ENCODE peak calls at places on chromosomes 13 and 19, in nine cellular contexts. T is tibial artery, I is heart right ventricle, W is endothelial cell of umbilical vein, E is body of pancreas, Y is cardiac fibroblast, R is PC-3, C is lower leg skin, S is dorsolateral prefrontal cortex. V is an unnamed sample.

GRCh38 chr19:47093254-47093653 is 20.3 kb downstream of the ZC3H4 start:
- DNase-seq in S (no peak), W (no peak), I (no peak), E (no peak), R (no peak), Y (no peak), T (no peak), C (no peak), V (no peak)

GRCh38 chr19:18304496-18305312 is 18.2 kb downstream of the LSM4 start:
- DNase-seq in R (peak), E (peak), Y (peak), T (peak), W (peak), I (peak), S (peak), C (peak), V (no peak)

GRCh38 chr13:102697929-102698648 is 3.2 kb upstream of the METTL21C start:
- DNase-seq in S (no peak), W (no peak), T (no peak), I (no peak), R (no peak), C (no peak), E (no peak), Y (no peak), V (no peak)

GRCh38 chr13:95185851-95186250 is 115.4 kb downstream of the ABCC4 start:
- DNase-seq in W (no peak), E (no peak), S (no peak), Y (no peak), C (no peak), I (no peak), R (no peak), T (peak), V (no peak)

GRCh38 chr19:16025108-16026101 is 50.9 kb upstream of the TPM4 start:
- DNase-seq in R (peak), S (no peak), I (no peak), W (peak), T (peak), E (peak), Y (peak), C (no peak), V (peak)

GRCh38 chr13:54637377-54637776 is 1608.8 kb downstream of the OLFM4 start:
- DNase-seq in W (no peak), R (peak), E (no peak), Y (peak), S (no peak), C (no peak), T (no peak), I (no peak), V (no peak)

GRCh38 chr19:12111176-12111575 is 29.0 kb downstream of the ZNF20 start:
- DNase-seq in E (no peak), T (no peak), C (no peak), I (no peak), W (no peak), Y (no peak), R (no peak), S (no peak), V (no peak)

GRCh38 chr19:13689050-13689449 is 75.3 kb upstream of the MRI1 start:
- DNase-seq in T (no peak), S (no peak), Y (peak), R (peak), C (no peak), I (no peak), E (no peak), W (peak), V (no peak)

GRCh38 chr13:42548731-42549554 is 25.0 kb upstream of the TNFSF11 start:
- DNase-seq in S (no peak), W (peak), Y (peak), I (no peak), T (peak), C (peak), E (no peak), R (no peak), V (no peak)

GRCh38 chr19:45954132-45954531 is 19.5 kb downstream of the NOVA2 start:
- DNase-seq in Y (no peak), W (no peak), C (no peak), I (no peak), S (no peak), T (no peak), R (no peak), E (no peak), V (no peak)

GRCh38 chr19:6963259-6963852 is 57.9 kb downstream of the MBD3L2B start:
- DNase-seq in R (no peak), C (no peak), I (no peak), W (no peak), S (no peak), T (no peak), Y (no peak), E (no peak), V (no peak)

GRCh38 chr13:94322925-94323324 is 156.6 kb downstream of the DCT start:
- DNase-seq in I (no peak), R (no peak), Y (no peak), E (no peak), T (no peak), S (no peak), W (no peak), C (no peak), V (no peak)

GRCh38 chr13:44244288-44244687 is 129.3 kb upstream of the SERP2 start:
- DNase-seq in C (no peak), S (no peak), I (no peak), Y (no peak), T (no peak), R (peak), E (no peak), W (no peak), V (no peak)

GRCh38 chr13:60078226-60078625 is 85.5 kb downstream of the DIAPH3 start:
- DNase-seq in S (no peak), W (no peak), C (no peak), T (no peak), R (no peak), I (no peak), Y (no peak), E (no peak), V (no peak)

GRCh38 chr13:110340812-110341444 is 33.8 kb downstream of the COL4A2 start:
- DNase-seq in T (peak), E (peak), I (peak), Y (peak), C (peak), S (no peak), W (peak), R (no peak), V (no peak)

GRCh38 chr19:45451181-45451849 is 16.5 kb upstream of the FOSB start:
- DNase-seq in T (peak), R (peak), E (peak), I (no peak), W (peak), S (no peak), C (peak), Y (peak), V (no peak)

GRCh38 chr13:28059214-28059613 is 41.2 kb downstream of the FLT3 start:
- DNase-seq in T (no peak), W (peak), R (peak), S (no peak), I (no peak), C (no peak), Y (peak), E (peak), V (no peak)

GRCh38 chr13:50244913-50245574 is 229.8 kb downstream of the KCNRG start:
- DNase-seq in S (no peak), Y (peak), C (no peak), I (no peak), R (peak), W (peak), T (no peak), E (no peak), V (peak)

GRCh38 chr19:18401580-18402112 is 4.2 kb upstream of the LRRC25 start:
- DNase-seq in R (peak), S (no peak), W (no peak), T (peak), C (no peak), E (peak), I (peak), Y (peak), V (no peak)

GRCh38 chr13:106530209-106530906 is 5.1 kb downstream of the EFNB2 start:
- DNase-seq in R (peak), S (no peak), W (peak), C (no peak), E (no peak), Y (no peak), T (no peak), I (no peak), V (no peak)

GRCh38 chr13:71772376-71772775 is 94.6 kb downstream of the DACH1 start:
- DNase-seq in Y (no peak), C (no peak), W (no peak), I (no peak), S (no peak), T (no peak), E (no peak), R (no peak), V (no peak)

GRCh38 chr19:28425431-28425931 is 787.5 kb downstream of the UQCRFS1 start:
- DNase-seq in R (no peak), I (no peak), E (no peak), W (no peak), S (no peak), T (no peak), Y (peak), C (no peak), V (no peak)

GRCh38 chr13:112703935-112704633 is 14.2 kb downstream of the ATP11A start:
- DNase-seq in T (peak), I (no peak), W (no peak), C (no peak), R (no peak), E (peak), S (no peak), Y (no peak), V (no peak)

GRCh38 chr13:27338816-27339215 is 68.2 kb downstream of the RASL11A start:
- DNase-seq in I (no peak), S (no peak), C (no peak), T (no peak), R (no peak), Y (no peak), E (no peak), W (no peak), V (no peak)

GRCh38 chr19:19083413-19084178 is 19.8 kb downstream of the SLC25A42 start:
- DNase-seq in Y (no peak), S (no peak), R (no peak), W (no peak), T (no peak), I (peak), E (no peak), C (no peak), V (no peak)

GRCh38 chr19:23867895-23868294 is 46.8 kb upstream of the ZNF726 start:
- DNase-seq in Y (peak), E (no peak), R (peak), S (no peak), W (no peak), I (no peak), T (no peak), C (no peak), V (no peak)

GRCh38 chr13:43767351-43767901 is 19.3 kb downstream of the ENOX1 start:
- DNase-seq in E (no peak), W (no peak), I (peak), S (no peak), Y (peak), C (no peak), R (no peak), T (no peak), V (no peak)

GRCh38 chr13:89923731-89924130 is 1423.8 kb upstream of the MIR17HG start:
- DNase-seq in E (no peak), R (peak), I (no peak), Y (peak), S (no peak), T (no peak), C (no peak), W (no peak), V (no peak)

DNA sequence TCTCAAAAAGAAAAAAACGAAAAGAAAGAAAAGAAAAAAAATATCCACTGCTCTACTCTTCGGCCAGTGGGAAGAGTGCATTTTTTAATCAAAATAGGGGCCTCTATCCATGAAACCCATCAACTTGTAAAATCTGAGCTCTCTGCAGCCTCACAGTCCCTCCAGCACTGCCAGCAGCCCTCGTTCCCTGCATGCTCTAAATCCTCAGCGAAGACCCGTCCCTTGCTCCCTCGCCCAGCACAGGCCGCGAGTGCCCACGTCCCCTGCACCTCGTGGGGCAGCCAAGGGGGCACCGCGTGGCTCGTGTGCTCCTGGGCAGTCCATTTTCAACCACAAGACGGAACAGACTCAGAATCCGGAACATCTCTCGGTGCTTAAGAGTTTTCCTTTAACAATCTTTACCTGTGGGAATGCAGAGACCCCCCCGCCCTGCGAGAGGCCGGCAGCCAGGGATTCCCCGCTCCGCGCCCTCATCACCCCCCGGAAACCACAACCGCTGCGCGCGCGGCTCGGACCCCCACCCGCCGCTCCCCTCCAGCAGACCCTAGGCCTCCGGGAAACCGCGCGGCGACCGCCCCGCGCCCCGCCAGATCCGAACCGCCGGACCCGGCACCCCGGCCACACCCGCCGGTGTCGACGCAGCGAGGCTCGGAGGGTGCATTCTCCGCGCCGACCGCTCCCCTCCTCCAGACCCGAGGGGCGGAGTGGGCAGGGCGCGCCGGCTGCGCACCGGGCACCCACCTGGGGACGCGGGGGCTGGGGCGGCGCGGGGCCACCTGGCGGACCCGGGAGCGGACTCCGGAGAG is 624 bp downstream of the ANKRD27 start:
- DNase-seq in C (no peak), S (no peak), Y (no peak), W (peak), I (no peak), R (no peak), T (no peak), E (no peak), V (no peak)
- TF ChIP-seq CTCF in C (no peak), S (no peak), Y (no peak), W (no peak), I (no peak), R (no peak), T (no peak), E (no peak), V (no peak)

DNA sequence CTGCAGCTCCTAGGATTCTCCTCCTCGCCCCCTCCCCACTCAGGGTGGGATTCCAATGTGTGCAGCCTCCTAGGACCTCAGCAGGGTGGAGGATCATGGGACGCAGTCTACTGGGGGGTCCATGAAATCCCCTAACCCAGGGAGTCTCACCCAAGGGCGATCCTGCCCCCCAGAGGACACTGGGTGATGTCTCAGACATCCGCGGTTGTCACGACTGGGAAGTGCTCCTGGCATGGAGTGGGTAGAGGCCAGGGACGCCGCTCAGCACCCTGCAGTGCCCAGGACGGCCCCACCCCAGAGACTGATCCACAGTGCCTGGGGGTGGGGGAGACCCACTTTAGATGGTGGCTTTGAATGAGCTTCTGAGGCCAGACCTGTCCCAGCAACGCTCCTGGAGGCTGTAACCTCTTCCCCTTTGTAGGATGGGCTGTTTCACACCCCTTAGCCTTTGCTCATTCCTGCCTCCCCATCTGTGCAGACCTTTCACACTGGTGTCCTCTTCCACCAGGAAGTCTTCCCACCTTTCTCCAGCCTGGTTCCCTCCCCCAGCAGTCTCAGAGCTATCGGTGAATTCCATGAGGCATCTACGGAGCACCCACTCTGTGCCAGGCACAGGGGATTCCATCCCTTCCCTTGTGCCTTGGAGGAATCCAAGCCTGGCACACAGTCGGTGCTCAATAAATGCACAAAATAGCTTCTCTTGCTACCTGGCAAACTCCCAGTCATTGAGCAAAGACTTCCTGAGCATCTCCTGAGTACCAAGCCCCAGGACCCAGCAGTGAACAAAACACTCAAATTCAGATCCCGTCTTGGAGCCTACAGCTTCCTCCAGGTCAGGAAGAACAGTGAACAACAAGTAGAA is 10.5 kb downstream of the SMIM24 start:
- DNase-seq in R (no peak), S (no peak), Y (no peak), W (no peak), T (no peak), C (no peak), E (no peak), I (no peak), V (no peak)
- TF ChIP-seq CTCF in R (no peak), S (no peak), Y (no peak), W (peak), T (no peak), C (no peak), E (no peak), I (peak), V (no peak)

GRCh38 chr19:1465191-1466016 is 13.6 kb downstream of the C19orf25 start:
- DNase-seq in Y (peak), S (no peak), W (peak), T (no peak), C (no peak), R (no peak), E (peak), I (peak), V (no peak)
- TF ChIP-seq CTCF in Y (peak), S (no peak), W (peak), T (peak), C (no peak), R (no peak), E (peak), I (peak), V (peak)

GRCh38 chr19:52343548-52343947 is 7.5 kb downstream of the ZNF610 start:
- DNase-seq in I (peak), T (peak), W (peak), S (no peak), C (no peak), E (peak), Y (peak), R (peak), V (no peak)
- TF ChIP-seq CTCF in I (peak), T (peak), W (peak), S (peak), C (no peak), E (no peak), Y (peak), R (peak), V (peak)

GRCh38 chr13:26026211-26026610 is 25.6 kb downstream of the SHISA2 start:
- DNase-seq in S (no peak), E (no peak), W (no peak), R (no peak), I (no peak), T (no peak), Y (no peak), C (no peak), V (no peak)
- TF ChIP-seq CTCF in S (no peak), E (no peak), W (no peak), R (no peak), I (no peak), T (no peak), Y (no peak), C (no peak), V (no peak)

GRCh38 chr19:42277821-42278809 is 9.1 kb downstream of the CIC start:
- DNase-seq in R (no peak), S (no peak), E (no peak), W (peak), Y (no peak), C (peak), T (no peak), I (no peak), V (no peak)
- TF ChIP-seq CTCF in R (no peak), S (no peak), E (no peak), W (no peak), Y (no peak), C (no peak), T (no peak), I (no peak), V (no peak)

GRCh38 chr19:5680437-5681368 is at the start of the genes HSD11B1L and MICOS13:
- DNase-seq in C (peak), W (peak), I (peak), E (peak), T (peak), R (peak), S (peak), Y (peak), V (peak)
- TF ChIP-seq CTCF in C (no peak), W (no peak), I (no peak), E (no peak), T (no peak), R (no peak), S (no peak), Y (no peak), V (no peak)

GRCh38 chr19:49915271-49915670 is 13.7 kb upstream of the ATF5 start:
- DNase-seq in I (no peak), T (no peak), Y (no peak), W (no peak), C (no peak), S (no peak), R (no peak), E (no peak), V (no peak)

GRCh38 chr19:49913720-49914119 is 15.3 kb upstream of the ATF5 start:
- DNase-seq in S (no peak), R (no peak), W (no peak), I (no peak), Y (no peak), E (no peak), C (no peak), T (no peak), V (no peak)

GRCh38 chr19:49918089-49918488 is 10.9 kb upstream of the ATF5 start:
- DNase-seq in W (no peak), I (no peak), T (no peak), S (no peak), R (no peak), Y (no peak), C (no peak), E (no peak), V (no peak)

GRCh38 chr19:49920624-49921363 is 8.2 kb upstream of the ATF5 start:
- DNase-seq in I (no peak), Y (no peak), T (no peak), E (no peak), W (no peak), S (no peak), R (no peak), C (no peak), V (no peak)

GRCh38 chr19:49916839-49917733 is 11.9 kb upstream of the ATF5 start:
- DNase-seq in S (no peak), I (no peak), Y (no peak), W (no peak), E (no peak), T (no peak), R (no peak), C (no peak), V (no peak)
- TF ChIP-seq CTCF in S (no peak), I (no peak), Y (peak), W (no peak), E (no peak), T (no peak), R (peak), C (no peak), V (no peak)

DNA sequence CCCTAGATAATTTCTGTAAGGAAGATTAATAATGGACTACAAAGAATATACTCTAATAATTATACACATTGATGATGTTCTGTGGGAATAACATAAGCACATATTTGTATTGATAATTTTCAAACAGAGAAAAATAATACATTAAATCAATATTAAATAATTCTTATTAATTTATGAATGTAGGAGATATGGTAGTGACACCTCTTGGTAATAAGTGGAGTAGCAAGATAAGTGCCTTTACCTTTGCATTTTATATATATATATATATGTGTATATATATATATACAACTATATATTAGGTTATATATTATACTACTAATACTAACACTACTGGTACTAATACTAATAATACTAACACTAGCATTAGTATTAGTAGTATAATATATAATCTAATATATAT is 905.8 kb downstream of the SLITRK1 start:
- DNase-seq in I (no peak), T (no peak), C (no peak), E (no peak), Y (peak), W (no peak), R (peak), S (no peak), V (no peak)
- TF ChIP-seq CTCF in I (no peak), T (no peak), C (no peak), E (no peak), Y (no peak), W (no peak), R (no peak), S (no peak), V (no peak)

V was measured in AG09319.